ENCODE peak calls at places on chromosomes 16 and 17, in ten cellular contexts. L, Q, G, A, C, N, U, Y, T and O are unnamed samples.
A peak's percentile ranks its signal among the peaks of the same experiment; 100 is the strongest.

GRCh38 chr16:77679336-77679735 is 43.0 kb upstream of the NUDT7 start:
- DNase-seq in L (no peak), Q (no peak), G (no peak), A (no peak), C (no peak), N (no peak), U (no peak), Y (no peak), T (no peak), O (no peak)

GRCh38 chr17:37553357-37553966 is 55.8 kb downstream of the SYNRG start:
- DNase-seq in L (no peak), Q (no peak), G (no peak), A (no peak), C (no peak), N (no peak), U (no peak), Y (no peak), T (no peak), O (no peak)

GRCh38 chr17:2195729-2196128 is 107.9 kb downstream of the SMG6 start:
- DNase-seq in L (no peak), Q (no peak), G (no peak), A (no peak), C (no peak), N (peak; percentile 28), U (peak; percentile 36), Y (no peak), T (no peak), O (peak; percentile 70)

GRCh38 chr16:88385112-88385594 is 2.4 kb downstream of the ZNF469 start:
- DNase-seq in L (no peak), Q (no peak), G (no peak), A (no peak), C (no peak), N (no peak), U (no peak), Y (no peak), T (no peak), O (no peak)

GRCh38 chr16:67162439-67163163 is 1.9 kb upstream of the HSF4 start:
- DNase-seq in L (no peak), Q (no peak), G (no peak), A (no peak), C (no peak), N (no peak), U (no peak), Y (no peak), T (no peak), O (no peak)

GRCh38 chr16:2213817-2214720 is 571 bp downstream of the PGP start:
- DNase-seq in L (no peak), Q (no peak), G (no peak), A (no peak), C (no peak), N (no peak), U (peak; percentile 28), Y (peak; percentile 51), T (peak; percentile 58), O (no peak)

GRCh38 chr16:5349661-5350060 is 252.1 kb upstream of the EEF2KMT start:
- DNase-seq in L (no peak), Q (no peak), G (no peak), A (no peak), C (no peak), N (no peak), U (no peak), Y (no peak), T (no peak), O (no peak)

GRCh38 chr17:38958756-38959155 is 8.4 kb downstream of the FBXO47 start:
- DNase-seq in L (peak; percentile 40), Q (peak; percentile 68), G (no peak), A (no peak), C (no peak), N (peak; percentile 15), U (no peak), Y (no peak), T (no peak), O (no peak)

GRCh38 chr16:54939537-54940278 is 9.0 kb downstream of the IRX5 start:
- DNase-seq in L (no peak), Q (no peak), G (no peak), A (no peak), C (no peak), N (no peak), U (no peak), Y (peak; percentile 76), T (no peak), O (no peak)

GRCh38 chr17:78122221-78122990 is 6.1 kb downstream of the TMC6 start:
- DNase-seq in L (no peak), Q (no peak), G (no peak), A (no peak), C (no peak), N (no peak), U (no peak), Y (no peak), T (no peak), O (no peak)

GRCh38 chr17:6574689-6575595 is 18.6 kb upstream of the PITPNM3 start:
- DNase-seq in L (no peak), Q (peak; percentile 73), G (no peak), A (peak; percentile 47), C (no peak), N (no peak), U (peak; percentile 47), Y (peak; percentile 25), T (peak; percentile 68), O (peak; percentile 57)
- H3K4me3 ChIP-seq in L (no peak overlapping the region), Q (no peak overlapping the region), G (no peak overlapping the region), A (no peak overlapping the region), C (no peak overlapping the region), N (no peak overlapping the region), U (no peak overlapping the region), Y (no peak overlapping the region), T (no peak overlapping the region), O (no peak overlapping the region)

GRCh38 chr17:74850310-74850709 is 9.4 kb downstream of the GRIN2C start:
- DNase-seq in L (no peak), Q (no peak), G (no peak), A (no peak), C (no peak), N (no peak), U (no peak), Y (no peak), T (no peak), O (no peak)
- H3K27me3 ChIP-seq in L (no peaks in the 10 kb centered on the region), Q (peaks cover 45% of the 10 kb centered on the region), G (peaks cover 51% of the 10 kb centered on the region), A (peaks cover 70% of the 10 kb centered on the region), C (peaks cover 16% of the 10 kb centered on the region), N (peaks cover 47% of the 10 kb centered on the region), U (peaks cover 3% of the 10 kb centered on the region), Y (peaks cover 99% of the 10 kb centered on the region), T (peaks cover 9% of the 10 kb centered on the region), O (no peaks in the 10 kb centered on the region)

DNA sequence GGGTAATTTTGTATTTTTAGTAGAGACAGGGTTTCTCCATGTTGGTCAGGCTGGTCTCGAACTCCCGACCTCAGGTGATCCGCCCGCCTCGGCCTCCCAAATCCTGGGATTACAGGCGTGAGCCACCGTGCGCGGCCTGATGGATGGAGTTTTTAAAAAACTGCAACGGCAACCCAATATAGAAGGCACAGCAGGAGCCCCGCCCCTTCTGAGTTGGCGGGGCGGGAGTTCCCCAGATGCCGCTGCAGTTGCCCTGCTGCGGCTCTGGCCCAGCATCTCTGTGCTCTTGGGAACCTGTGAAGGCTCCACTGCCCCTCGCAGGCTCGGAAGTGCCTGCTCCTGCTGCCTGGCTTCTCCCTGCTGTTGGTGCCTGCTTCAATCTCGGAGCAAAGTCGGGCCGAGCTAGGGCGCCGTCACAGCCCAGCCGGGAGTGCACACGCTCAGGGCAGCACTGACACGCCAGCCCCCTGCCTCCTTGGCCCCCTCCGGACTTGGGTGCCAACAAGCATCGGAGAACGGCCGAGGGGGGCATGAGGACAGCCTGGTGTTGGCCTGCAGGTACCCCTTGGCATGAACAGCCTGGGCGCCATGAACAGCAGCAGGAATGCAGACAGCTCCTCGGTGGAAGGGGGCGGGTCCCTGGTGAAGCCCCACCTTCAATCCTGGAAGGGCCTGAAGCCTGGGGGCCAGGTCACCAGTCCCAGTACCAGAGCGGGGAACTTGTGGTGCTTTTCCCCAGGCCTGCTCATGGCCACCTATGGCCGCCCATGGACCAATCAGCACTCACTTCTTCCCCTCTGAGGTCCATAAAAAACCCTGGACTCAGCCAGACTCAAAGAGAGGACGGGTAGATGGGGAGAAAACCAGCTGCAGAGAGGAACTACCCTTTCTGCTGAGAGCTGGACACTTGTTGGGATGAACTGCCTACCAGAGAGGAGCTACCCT is 2.3 kb upstream of the NT5M start:
- DNase-seq in L (peak; percentile 92), Q (peak; percentile 51), G (no peak), A (peak; percentile 42), C (peak; percentile 88), N (peak; percentile 22), U (peak; percentile 46), Y (peak; percentile 93), T (peak; percentile 77), O (peak; percentile 53)
- H3K4me3 ChIP-seq in L (peak overlapping the region; percentile 41), Q (no peak overlapping the region), G (peak overlapping the region; percentile 28), A (peak overlapping the region; percentile 40), C (peak overlapping the region; percentile 60), N (no peak overlapping the region), U (no peak overlapping the region), Y (peak overlapping the region; percentile 63), T (peak overlapping the region; percentile 42), O (no peak overlapping the region)

DNA sequence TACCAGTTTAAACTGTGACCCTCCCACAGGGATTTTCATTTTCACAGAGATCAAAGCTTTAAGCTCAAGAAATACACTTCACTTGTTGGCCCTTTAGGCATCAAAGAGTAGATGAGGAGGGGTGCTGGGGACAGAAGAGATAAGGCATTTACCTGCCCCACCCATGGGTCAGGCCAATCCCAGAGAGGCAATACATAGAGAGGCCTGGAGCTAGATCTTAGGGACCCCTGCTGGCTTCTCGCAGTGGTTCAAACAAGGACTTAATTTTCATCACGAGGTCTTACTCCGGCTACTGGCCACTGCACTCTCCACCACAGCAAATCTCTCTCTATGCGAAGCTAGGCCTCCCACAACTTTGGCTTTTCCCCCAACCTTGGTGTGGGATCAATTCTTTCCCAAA is 46.6 kb downstream of the NOG start:
- DNase-seq in L (no peak), Q (no peak), G (no peak), A (no peak), C (no peak), N (no peak), U (peak; percentile 7), Y (no peak), T (no peak), O (no peak)
- H3K27me3 ChIP-seq in L (no peaks in the 10 kb centered on the region), Q (peaks cover 30% of the 10 kb centered on the region), G (peaks cover 8% of the 10 kb centered on the region), A (peaks cover 21% of the 10 kb centered on the region), C (no peaks in the 10 kb centered on the region), N (no peaks in the 10 kb centered on the region), U (no peaks in the 10 kb centered on the region), Y (peaks cover 6% of the 10 kb centered on the region), T (no peaks in the 10 kb centered on the region), O (no peaks in the 10 kb centered on the region)

DNA sequence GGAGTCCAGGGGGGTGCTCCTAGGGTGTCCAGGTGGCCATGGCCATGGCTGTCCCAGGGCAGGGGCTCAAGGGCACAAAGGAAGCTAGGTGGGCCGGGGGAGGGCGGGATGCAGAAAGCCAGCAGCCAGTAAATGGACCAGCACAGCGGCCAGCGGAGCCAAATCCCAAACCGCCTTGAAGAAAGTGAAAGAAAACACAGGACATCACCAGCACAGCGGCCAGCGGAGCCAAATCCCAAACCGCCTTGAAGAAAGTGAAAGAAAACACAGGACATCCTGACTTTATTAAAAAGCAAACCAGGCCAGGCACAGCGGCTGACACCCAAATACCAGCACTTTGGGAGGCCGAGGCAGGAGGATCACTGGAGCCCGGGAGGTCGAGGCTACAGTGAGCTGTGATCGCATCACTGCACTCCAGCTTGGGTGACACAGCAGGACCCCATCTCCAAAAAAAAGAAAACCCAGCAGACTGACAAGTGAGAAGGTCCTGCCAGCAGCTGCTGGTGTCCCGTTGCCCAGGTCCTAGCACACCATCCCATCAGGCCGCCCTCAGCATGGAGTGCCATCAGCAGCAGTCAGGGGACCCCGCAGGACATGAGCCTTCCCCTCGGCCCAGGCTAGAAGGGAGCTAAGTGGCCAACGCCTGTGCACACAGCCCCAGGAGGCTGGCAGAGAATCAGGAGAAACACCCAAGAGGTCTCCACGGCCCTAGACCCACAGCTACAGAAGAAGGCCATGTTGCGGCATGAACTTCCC is 17.0 kb downstream of the SLC38A10 start:
- DNase-seq in L (no peak), Q (peak; percentile 69), G (no peak), A (no peak), C (no peak), N (no peak), U (no peak), Y (no peak), T (peak; percentile 67), O (peak; percentile 33)
- H3K4me3 ChIP-seq in L (no peak overlapping the region), Q (peak overlapping the region; percentile 14), G (no peak overlapping the region), A (no peak overlapping the region), C (no peak overlapping the region), N (no peak overlapping the region), U (no peak overlapping the region), Y (no peak overlapping the region), T (no peak overlapping the region), O (no peak overlapping the region)